ENCODE peak calls at places on chromosomes 13 and 19, in five cellular contexts. C, E, M, G and L are unnamed samples.
A peak's percentile ranks its signal among the peaks of the same experiment; 100 is the strongest.

GRCh38 chr19:12379732-12380443 is 14.4 kb upstream of the ZNF442 start:
- DNase-seq in C (no peak), E (no peak), M (no peak), G (no peak), L (no peak)

GRCh38 chr19:1266116-1266817 is 2.9 kb upstream of the CIRBP start:
- DNase-seq in C (no peak), E (peak; percentile 92), M (no peak), G (peak; percentile 66), L (peak; percentile 78)

GRCh38 chr13:114194853-114195252 is 15.8 kb downstream of the CFAP97D2 start:
- DNase-seq in C (no peak), E (no peak), M (no peak), G (no peak), L (no peak)

GRCh38 chr13:94056362-94056990 is 423.0 kb downstream of the DCT start:
- DNase-seq in C (no peak), E (no peak), M (no peak), G (no peak), L (no peak)

GRCh38 chr13:99828114-99828513 is 143.5 kb downstream of the ZIC5 start:
- DNase-seq in C (no peak), E (no peak), M (no peak), G (no peak), L (no peak)

GRCh38 chr13:102402292-102402691 is 444 bp upstream of the FGF14 start:
- DNase-seq in C (no peak), E (peak; percentile 61), M (no peak), G (peak; percentile 26), L (no peak)

GRCh38 chr13:39581177-39581576 is 21.8 kb downstream of the LHFPL6 start:
- DNase-seq in C (no peak), E (no peak), M (no peak), G (no peak), L (no peak)

GRCh38 chr19:5285955-5286354 is 54.7 kb downstream of the PTPRS start:
- DNase-seq in C (no peak), E (no peak), M (no peak), G (no peak), L (no peak)

GRCh38 chr13:110841846-110842245 is 73.0 kb downstream of the ANKRD10 start:
- DNase-seq in C (no peak), E (no peak), M (no peak), G (no peak), L (no peak)

GRCh38 chr19:21221653-21222052 is 79.8 kb downstream of the ZNF431 start:
- DNase-seq in C (no peak), E (no peak), M (no peak), G (no peak), L (no peak)

GRCh38 chr13:92838786-92839185 is 387.8 kb upstream of the GPC6 start:
- DNase-seq in C (no peak), E (no peak), M (no peak), G (no peak), L (no peak)

GRCh38 chr19:39506944-39507714 is 7.8 kb upstream of the SELENOV start:
- DNase-seq in C (no peak), E (no peak), M (no peak), G (peak; percentile 43), L (no peak)

GRCh38 chr13:74129500-74130144 is 4.6 kb downstream of the KLF12 start:
- DNase-seq in C (no peak), E (peak; percentile 61), M (no peak), G (peak; percentile 31), L (no peak)

GRCh38 chr19:45782820-45783785 is 813 bp upstream of the DMPK start:
- DNase-seq in C (no peak), E (no peak), M (peak; percentile 42), G (no peak), L (no peak)

GRCh38 chr19:41813911-41814310 is 17.5 kb downstream of the CEACAM3 start:
- DNase-seq in C (no peak), E (no peak), M (no peak), G (no peak), L (no peak)

GRCh38 chr19:45323671-45324081 is 1.0 kb upstream of the CKM start:
- DNase-seq in C (no peak), E (no peak), M (no peak), G (no peak), L (no peak)

GRCh38 chr13:38979891-38980627 is 10.6 kb downstream of the STOML3 start:
- DNase-seq in C (no peak), E (no peak), M (no peak), G (no peak), L (no peak)

GRCh38 chr13:38017320-38017719 is 147.7 kb upstream of the TRPC4 start:
- DNase-seq in C (no peak), E (no peak), M (no peak), G (no peak), L (no peak)